ENCODE peak calls at places on chromosomes 12 and 14, in ten cellular contexts. C, X, R, L, Q, T, P, O, W and U are unnamed samples.

GRCh38 chr14:99995700-99996356 is 69.4 kb upstream of the EVL start:
- DNase-seq in P (peak; percentile 15), T (peak; percentile 43), W (no peak), O (peak; percentile 53), C (peak; percentile 39), Q (peak; percentile 47), X (peak; percentile 44), L (no peak), R (no peak), U (peak; percentile 58)

GRCh38 chr14:50060871-50061663 is 55.3 kb downstream of the VCPKMT start:
- DNase-seq in X (peak; percentile 38), T (no peak), C (no peak), W (no peak), R (peak; percentile 80), Q (peak; percentile 49), L (no peak), P (no peak), O (no peak), U (no peak)

GRCh38 chr12:52613363-52614030 is 4.9 kb downstream of the KRT73 start:
- DNase-seq in W (no peak), L (no peak), R (no peak), C (no peak), Q (no peak), T (no peak), P (no peak), O (no peak), X (no peak), U (no peak)

GRCh38 chr12:133231001-133231400 is 4.7 kb downstream of the ANHX start:
- DNase-seq in T (no peak), L (no peak), X (no peak), P (no peak), W (no peak), R (no peak), O (no peak), C (no peak), Q (no peak), U (no peak)

GRCh38 chr12:5586201-5586600 is 154.3 kb downstream of the NTF3 start:
- DNase-seq in W (no peak), O (no peak), R (no peak), L (no peak), P (no peak), T (no peak), X (no peak), Q (no peak), C (no peak), U (no peak)

GRCh38 chr12:108815875-108816594 is 41.3 kb downstream of the SSH1 start:
- DNase-seq in L (no peak), R (no peak), O (no peak), C (no peak), T (no peak), P (no peak), Q (no peak), W (no peak), X (no peak), U (no peak)

GRCh38 chr14:78107171-78107570 is 63.0 kb upstream of the NRXN3 start:
- DNase-seq in Q (no peak), X (no peak), O (no peak), T (no peak), P (no peak), C (no peak), L (no peak), R (no peak), W (no peak), U (no peak)

GRCh38 chr12:77339610-77340009 is 274.2 kb upstream of the E2F7 start:
- DNase-seq in T (no peak), O (no peak), R (peak; percentile 36), X (no peak), P (no peak), L (no peak), Q (no peak), C (no peak), W (no peak), U (no peak)

GRCh38 chr12:130742112-130742511 is 26.0 kb upstream of the RIMBP2 start:
- DNase-seq in X (no peak), R (no peak), T (no peak), Q (no peak), P (no peak), O (no peak), C (no peak), L (no peak), W (no peak), U (no peak)

GRCh38 chr12:117875652-117876491 is 92.9 kb downstream of the KSR2 start:
- DNase-seq in O (no peak), C (no peak), T (peak; percentile 21), X (no peak), W (peak; percentile 37), R (no peak), Q (peak; percentile 90), P (peak; percentile 90), L (no peak), U (peak; percentile 18)